ENCODE peak calls at places on chromosome 7, in eight cellular contexts. One of them, this sample, is unnamed.
A peak's percentile ranks its signal among the peaks of the same experiment; 100 is the strongest.

GRCh38 chr7:147809785-147810184 is 780.8 kb upstream of the C7orf33 start:
- DNase-seq in GM20000: no peak
- DNase-seq in SK-N-SH: no peak
- DNase-seq in GM23338: no peak
- DNase-seq in endothelial cell: no peak
- DNase-seq in coronary artery: no peak
- DNase-seq in NB4: no peak
- DNase-seq in body of pancreas: no peak
- DNase-seq in this sample: no peak

GRCh38 chr7:52085610-52086009 is 769.0 kb upstream of the COBL start:
- DNase-seq in endothelial cell: no peak
- DNase-seq in GM23338: peak; percentile 89
- DNase-seq in body of pancreas: no peak
- DNase-seq in NB4: no peak
- DNase-seq in coronary artery: no peak
- DNase-seq in SK-N-SH: no peak
- DNase-seq in GM20000: no peak
- DNase-seq in this sample: no peak

GRCh38 chr7:146956853-146957252 is 840.3 kb downstream of the CNTNAP2 start:
- DNase-seq in NB4: no peak
- DNase-seq in SK-N-SH: no peak
- DNase-seq in coronary artery: no peak
- DNase-seq in GM23338: no peak
- DNase-seq in endothelial cell: no peak
- DNase-seq in GM20000: no peak
- DNase-seq in body of pancreas: no peak
- DNase-seq in this sample: no peak

GRCh38 chr7:51660516-51660915 is 343.9 kb upstream of the COBL start:
- DNase-seq in GM23338: no peak
- DNase-seq in body of pancreas: no peak
- DNase-seq in coronary artery: no peak
- DNase-seq in GM20000: no peak
- DNase-seq in endothelial cell: no peak
- DNase-seq in SK-N-SH: no peak
- DNase-seq in NB4: no peak
- DNase-seq in this sample: no peak

GRCh38 chr7:68147621-68148238 is 1151.1 kb downstream of the TYW1 start:
- DNase-seq in coronary artery: no peak
- DNase-seq in NB4: no peak
- DNase-seq in GM20000: no peak
- DNase-seq in SK-N-SH: peak; percentile 58
- DNase-seq in body of pancreas: no peak
- DNase-seq in endothelial cell: no peak
- DNase-seq in GM23338: no peak
- DNase-seq in this sample: no peak

GRCh38 chr7:80622531-80622930 is 15.9 kb upstream of the CD36 start:
- DNase-seq in NB4: no peak
- DNase-seq in coronary artery: no peak
- DNase-seq in GM20000: no peak
- DNase-seq in body of pancreas: no peak
- DNase-seq in GM23338: no peak
- DNase-seq in endothelial cell: no peak
- DNase-seq in SK-N-SH: no peak
- DNase-seq in this sample: no peak

GRCh38 chr7:49580000-49580399 is 193.4 kb upstream of the VWC2 start:
- DNase-seq in endothelial cell: no peak
- DNase-seq in body of pancreas: no peak
- DNase-seq in SK-N-SH: peak; percentile 17
- DNase-seq in GM23338: peak; percentile 73
- DNase-seq in NB4: no peak
- DNase-seq in coronary artery: no peak
- DNase-seq in GM20000: no peak
- DNase-seq in this sample: no peak

GRCh38 chr7:25669954-25670841 is 441.9 kb upstream of the NPVF start:
- DNase-seq in coronary artery: no peak
- DNase-seq in GM20000: no peak
- DNase-seq in SK-N-SH: no peak
- DNase-seq in endothelial cell: no peak
- DNase-seq in body of pancreas: no peak
- DNase-seq in GM23338: no peak
- DNase-seq in NB4: no peak
- DNase-seq in this sample: no peak

GRCh38 chr7:46175221-46175620 is 254.1 kb upstream of the IGFBP3 start:
- DNase-seq in NB4: no peak
- DNase-seq in GM20000: no peak
- DNase-seq in coronary artery: no peak
- DNase-seq in endothelial cell: no peak
- DNase-seq in GM23338: no peak
- DNase-seq in SK-N-SH: no peak
- DNase-seq in body of pancreas: no peak
- DNase-seq in this sample: no peak

GRCh38 chr7:139562972-139563565 is 39.6 kb downstream of the CLEC2L start:
- DNase-seq in body of pancreas: no peak
- DNase-seq in coronary artery: peak; percentile 68
- DNase-seq in GM20000: no peak
- DNase-seq in GM23338: no peak
- DNase-seq in NB4: no peak
- DNase-seq in SK-N-SH: no peak
- DNase-seq in endothelial cell: no peak
- DNase-seq in this sample: no peak

GRCh38 chr7:50305697-50306300 is 1.3 kb downstream of the IKZF1 start:
- DNase-seq in SK-N-SH: no peak
- DNase-seq in body of pancreas: no peak
- DNase-seq in endothelial cell: no peak
- DNase-seq in NB4: no peak
- DNase-seq in coronary artery: no peak
- DNase-seq in GM20000: no peak
- DNase-seq in GM23338: no peak
- DNase-seq in this sample: no peak

GRCh38 chr7:132930881-132931280 is 151.0 kb downstream of the CHCHD3 start:
- DNase-seq in GM23338: peak; percentile 54
- DNase-seq in body of pancreas: no peak
- DNase-seq in coronary artery: no peak
- DNase-seq in NB4: peak; percentile 46
- DNase-seq in SK-N-SH: no peak
- DNase-seq in GM20000: no peak
- DNase-seq in endothelial cell: peak; percentile 5
- DNase-seq in this sample: no peak

GRCh38 chr7:12031638-12032037 is 179.5 kb upstream of the TMEM106B start:
- DNase-seq in GM23338: peak; percentile 72
- DNase-seq in coronary artery: no peak
- DNase-seq in SK-N-SH: no peak
- DNase-seq in body of pancreas: no peak
- DNase-seq in GM20000: no peak
- DNase-seq in endothelial cell: no peak
- DNase-seq in NB4: peak; percentile 32
- DNase-seq in this sample: no peak

GRCh38 chr7:140383954-140384713 is 14.2 kb downstream of the SLC37A3 start:
- DNase-seq in SK-N-SH: no peak
- DNase-seq in GM23338: no peak
- DNase-seq in coronary artery: no peak
- DNase-seq in endothelial cell: no peak
- DNase-seq in body of pancreas: no peak
- DNase-seq in NB4: no peak
- DNase-seq in GM20000: no peak
- DNase-seq in this sample: no peak

GRCh38 chr7:9328296-9328695 is 894.9 kb downstream of the NXPH1 start:
- DNase-seq in GM23338: no peak
- DNase-seq in endothelial cell: no peak
- DNase-seq in GM20000: no peak
- DNase-seq in SK-N-SH: no peak
- DNase-seq in NB4: no peak
- DNase-seq in body of pancreas: no peak
- DNase-seq in coronary artery: no peak
- DNase-seq in this sample: no peak

GRCh38 chr7:114759347-114760062 is 162.4 kb upstream of the MDFIC start:
- DNase-seq in GM20000: no peak
- DNase-seq in coronary artery: no peak
- DNase-seq in SK-N-SH: no peak
- DNase-seq in NB4: no peak
- DNase-seq in GM23338: no peak
- DNase-seq in body of pancreas: no peak
- DNase-seq in endothelial cell: no peak
- DNase-seq in this sample: no peak

GRCh38 chr7:106419455-106420182 is 134.8 kb upstream of the NAMPT start:
- DNase-seq in SK-N-SH: no peak
- DNase-seq in NB4: no peak
- DNase-seq in coronary artery: no peak
- DNase-seq in GM23338: no peak
- DNase-seq in endothelial cell: no peak
- DNase-seq in GM20000: no peak
- DNase-seq in body of pancreas: no peak
- DNase-seq in this sample: no peak

GRCh38 chr7:127392182-127392565 is 334 bp downstream of the ZNF800 start:
- DNase-seq in GM23338: peak; percentile 68
- DNase-seq in GM20000: peak; percentile 78
- DNase-seq in coronary artery: peak; percentile 76
- DNase-seq in SK-N-SH: peak; percentile 82
- DNase-seq in endothelial cell: peak; percentile 65
- DNase-seq in NB4: peak; percentile 87
- DNase-seq in body of pancreas: peak; percentile 67
- DNase-seq in this sample: peak; percentile 68

GRCh38 chr7:23462846-23463245 is 7.4 kb downstream of the IGF2BP3 start:
- DNase-seq in body of pancreas: no peak
- DNase-seq in endothelial cell: peak; percentile 8
- DNase-seq in GM20000: peak; percentile 21
- DNase-seq in GM23338: peak; percentile 49
- DNase-seq in NB4: peak; percentile 54
- DNase-seq in coronary artery: no peak
- DNase-seq in SK-N-SH: peak; percentile 48
- DNase-seq in this sample: no peak
- TF ChIP-seq CTCF in body of pancreas: no peak
- TF ChIP-seq CTCF in endothelial cell: no peak
- TF ChIP-seq CTCF in GM20000: no peak
- TF ChIP-seq CTCF in GM23338: no peak
- TF ChIP-seq CTCF in NB4: peak; percentile 13
- TF ChIP-seq CTCF in coronary artery: no peak
- TF ChIP-seq CTCF in SK-N-SH: peak; percentile 65
- TF ChIP-seq CTCF in this sample: no peak

GRCh38 chr7:27434729-27435400 is 192.3 kb downstream of the EVX1 start:
- DNase-seq in coronary artery: no peak
- DNase-seq in GM23338: peak; percentile 44
- DNase-seq in SK-N-SH: no peak
- DNase-seq in NB4: no peak
- DNase-seq in endothelial cell: no peak
- DNase-seq in body of pancreas: no peak
- DNase-seq in GM20000: no peak
- DNase-seq in this sample: no peak
- TF ChIP-seq CTCF in coronary artery: no peak
- TF ChIP-seq CTCF in GM23338: peak; percentile 50
- TF ChIP-seq CTCF in SK-N-SH: peak; percentile 29
- TF ChIP-seq CTCF in NB4: peak; percentile 3
- TF ChIP-seq CTCF in endothelial cell: no peak
- TF ChIP-seq CTCF in body of pancreas: no peak
- TF ChIP-seq CTCF in GM20000: no peak
- TF ChIP-seq CTCF in this sample: no peak

DNA sequence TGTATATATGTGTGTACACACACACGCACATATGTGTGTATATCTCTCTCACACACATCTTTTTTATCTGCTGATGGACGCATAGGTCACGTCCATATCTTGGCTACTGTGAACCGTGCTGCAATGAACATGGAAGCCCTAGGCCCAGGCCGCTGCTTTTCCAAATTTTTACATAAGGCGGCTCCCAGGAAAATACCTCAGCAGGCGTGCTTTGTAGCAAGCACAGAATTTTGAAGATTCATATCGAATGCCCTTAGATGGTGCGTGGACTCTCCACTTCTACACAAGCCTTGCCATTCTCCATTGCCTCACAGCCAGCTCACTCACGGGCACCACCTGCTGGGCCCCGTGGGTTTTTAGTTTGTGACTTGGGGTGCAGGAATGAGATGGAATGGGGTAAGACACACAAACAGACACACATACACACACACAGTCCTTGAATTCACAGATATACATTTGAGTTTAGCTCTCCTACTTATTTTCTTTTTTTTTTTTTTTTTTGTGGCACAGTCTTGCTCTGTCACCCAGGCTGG is 57.9 kb upstream of the RNF32 start:
- DNase-seq in GM20000: no peak
- DNase-seq in GM23338: no peak
- DNase-seq in body of pancreas: no peak
- DNase-seq in endothelial cell: no peak
- DNase-seq in NB4: peak; percentile 46
- DNase-seq in SK-N-SH: no peak
- DNase-seq in coronary artery: no peak
- DNase-seq in this sample: no peak
- TF ChIP-seq CTCF in GM20000: no peak
- TF ChIP-seq CTCF in GM23338: peak; percentile 15
- TF ChIP-seq CTCF in body of pancreas: no peak
- TF ChIP-seq CTCF in endothelial cell: no peak
- TF ChIP-seq CTCF in NB4: peak; percentile 69
- TF ChIP-seq CTCF in SK-N-SH: peak; percentile 18
- TF ChIP-seq CTCF in coronary artery: no peak
- TF ChIP-seq CTCF in this sample: no peak

GRCh38 chr7:31815796-31816195 is 128.8 kb downstream of the PPP1R17 start:
- DNase-seq in SK-N-SH: no peak
- DNase-seq in body of pancreas: no peak
- DNase-seq in coronary artery: no peak
- DNase-seq in NB4: no peak
- DNase-seq in GM23338: no peak
- DNase-seq in GM20000: no peak
- DNase-seq in endothelial cell: no peak
- DNase-seq in this sample: no peak

GRCh38 chr7:31816810-31817209 is 129.8 kb downstream of the PPP1R17 start:
- DNase-seq in GM23338: no peak
- DNase-seq in GM20000: no peak
- DNase-seq in NB4: no peak
- DNase-seq in endothelial cell: no peak
- DNase-seq in body of pancreas: no peak
- DNase-seq in coronary artery: no peak
- DNase-seq in SK-N-SH: no peak
- DNase-seq in this sample: no peak

GRCh38 chr7:31811650-31812461 is 124.8 kb downstream of the PPP1R17 start:
- DNase-seq in coronary artery: no peak
- DNase-seq in endothelial cell: no peak
- DNase-seq in SK-N-SH: no peak
- DNase-seq in GM23338: no peak
- DNase-seq in body of pancreas: no peak
- DNase-seq in GM20000: peak; percentile 10
- DNase-seq in NB4: peak; percentile 91
- DNase-seq in this sample: no peak

GRCh38 chr7:31819031-31819430 is 132.0 kb downstream of the PPP1R17 start:
- DNase-seq in GM20000: no peak
- DNase-seq in NB4: no peak
- DNase-seq in body of pancreas: no peak
- DNase-seq in coronary artery: no peak
- DNase-seq in endothelial cell: no peak
- DNase-seq in SK-N-SH: no peak
- DNase-seq in GM23338: no peak
- DNase-seq in this sample: no peak

DNA sequence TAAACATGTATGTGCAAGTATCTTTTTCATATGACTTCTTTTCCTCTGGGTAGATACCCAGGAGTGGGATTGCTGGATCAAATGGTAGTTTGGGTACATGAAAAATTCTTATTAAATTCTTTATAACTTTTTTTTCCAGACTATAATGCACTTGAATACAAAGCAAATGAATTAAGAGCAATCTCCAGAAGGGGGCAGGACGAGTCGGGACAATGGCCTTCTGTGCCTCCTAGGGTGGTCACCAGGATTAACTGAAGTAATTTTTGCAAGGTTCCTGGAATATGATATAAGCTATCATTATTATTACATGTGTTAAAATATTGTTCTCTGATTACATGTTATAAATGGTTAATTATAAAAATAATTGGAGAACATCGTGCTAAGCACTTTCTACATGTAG is 127.2 kb downstream of the PPP1R17 start:
- DNase-seq in coronary artery: no peak
- DNase-seq in endothelial cell: peak; percentile 8
- DNase-seq in GM23338: peak; percentile 37
- DNase-seq in SK-N-SH: no peak
- DNase-seq in GM20000: no peak
- DNase-seq in NB4: peak; percentile 19
- DNase-seq in body of pancreas: peak; percentile 14
- DNase-seq in this sample: no peak
- TF ChIP-seq CTCF in coronary artery: no peak
- TF ChIP-seq CTCF in endothelial cell: no peak
- TF ChIP-seq CTCF in GM23338: peak; percentile 72
- TF ChIP-seq CTCF in SK-N-SH: peak; percentile 79
- TF ChIP-seq CTCF in GM20000: no peak
- TF ChIP-seq CTCF in NB4: no peak
- TF ChIP-seq CTCF in body of pancreas: peak; percentile 35
- TF ChIP-seq CTCF in this sample: no peak